ENCODE peak calls at places on chromosome 13, in four cellular contexts. X, C, J and K are unnamed samples.

GRCh38 chr13:48542581-48543341 is 9.9 kb upstream of the RCBTB2 start:
- DNase-seq in X (peak), J (no peak), C (peak), K (no peak)

GRCh38 chr13:111503905-111504695 is 183.7 kb downstream of the TEX29 start:
- DNase-seq in C (no peak), X (peak), J (no peak), K (no peak)

GRCh38 chr13:98026457-98026857 is 73.0 kb downstream of the IPO5 start:
- DNase-seq in X (no peak), J (no peak), C (no peak), K (no peak)

GRCh38 chr13:27374650-27375049 is 49.8 kb upstream of the GTF3A start:
- DNase-seq in J (peak), C (peak), X (no peak), K (peak)

GRCh38 chr13:63901630-63902029 is 2486.0 kb upstream of the PCDH20 start:
- DNase-seq in X (no peak), C (peak), J (no peak), K (no peak)

GRCh38 chr13:59261928-59262488 is 901.7 kb downstream of the DIAPH3 start:
- DNase-seq in X (no peak), C (no peak), J (no peak), K (no peak)

GRCh38 chr13:22482496-22483000 is 698.2 kb upstream of the SGCG start:
- DNase-seq in X (no peak), C (no peak), J (no peak), K (no peak)

GRCh38 chr13:37418490-37418889 is 180.1 kb downstream of the POSTN start:
- DNase-seq in C (no peak), J (no peak), X (no peak), K (no peak)

GRCh38 chr13:113410472-113411201 is 42.7 kb downstream of the ADPRHL1 start:
- DNase-seq in X (no peak), C (no peak), J (no peak), K (peak)

GRCh38 chr13:30766957-30767603 is 31.7 kb downstream of the ALOX5AP start:
- DNase-seq in X (no peak), C (no peak), J (no peak), K (no peak)

GRCh38 chr13:110364081-110364480 is 57.0 kb downstream of the COL4A2 start:
- DNase-seq in C (no peak), J (no peak), X (no peak), K (no peak)

GRCh38 chr13:27266937-27267336 is 3.7 kb upstream of the RASL11A start:
- DNase-seq in C (no peak), J (no peak), X (no peak), K (no peak)

GRCh38 chr13:37769078-37769477 is 100.5 kb downstream of the TRPC4 start:
- DNase-seq in J (no peak), X (no peak), C (no peak), K (no peak)

GRCh38 chr13:113632706-113633484 is 25.1 kb downstream of the ATP4B start:
- DNase-seq in J (no peak), X (no peak), C (no peak), K (no peak)

GRCh38 chr13:114334305-114335053 is 20.2 kb downstream of the CHAMP1 start:
- DNase-seq in C (no peak), J (no peak), X (no peak), K (no peak)

GRCh38 chr13:85170372-85170771 is 628.8 kb downstream of the SLITRK6 start:
- DNase-seq in C (no peak), X (no peak), J (no peak), K (no peak)